ENCODE peak calls at places on chromosomes 4 and X, in five cellular contexts. One of them, this sample, is unnamed.

GRCh38 chrX:38293741-38294140 is 33.6 kb downstream of the RPGR start:
- DNase-seq in NCI-H510A treated with DMSO at 0.1 percent for 48 hours: no peak
- DNase-seq in lower lobe of right lung: no peak
- DNase-seq in cardiac fibroblast: no peak
- DNase-seq in AG20443: no peak
- DNase-seq in this sample: no peak

GRCh38 chrX:34653811-34654210 is 3.3 kb downstream of the TMEM47 start:
- DNase-seq in NCI-H510A treated with DMSO at 0.1 percent for 48 hours: peak; percentile 11
- DNase-seq in AG20443: no peak
- DNase-seq in lower lobe of right lung: no peak
- DNase-seq in cardiac fibroblast: no peak
- DNase-seq in this sample: no peak

GRCh38 chr4:139085141-139085540 is 69.6 kb downstream of the NOCT start:
- DNase-seq in cardiac fibroblast: peak; percentile 42
- DNase-seq in AG20443: no peak
- DNase-seq in NCI-H510A treated with DMSO at 0.1 percent for 48 hours: peak; percentile 32
- DNase-seq in lower lobe of right lung: no peak
- DNase-seq in this sample: no peak

GRCh38 chr4:145180298-145181090 is at the start of gene OTUD4:
- DNase-seq in lower lobe of right lung: peak; percentile 98
- DNase-seq in NCI-H510A treated with DMSO at 0.1 percent for 48 hours: peak; percentile 76
- DNase-seq in AG20443: peak; percentile 98
- DNase-seq in cardiac fibroblast: peak; percentile 98
- DNase-seq in this sample: peak; percentile 98

GRCh38 chr4:139584784-139585183 is 28.8 kb upstream of the SETD7 start:
- DNase-seq in NCI-H510A treated with DMSO at 0.1 percent for 48 hours: no peak
- DNase-seq in lower lobe of right lung: no peak
- DNase-seq in AG20443: peak; percentile 39
- DNase-seq in cardiac fibroblast: no peak
- DNase-seq in this sample: no peak

GRCh38 chr4:113683143-113683542 is 78.4 kb downstream of the CAMK2D start:
- DNase-seq in lower lobe of right lung: no peak
- DNase-seq in AG20443: no peak
- DNase-seq in NCI-H510A treated with DMSO at 0.1 percent for 48 hours: peak; percentile 84
- DNase-seq in cardiac fibroblast: no peak
- DNase-seq in this sample: no peak

GRCh38 chr4:53900275-53900649 is 164.1 kb downstream of the CHIC2 start:
- DNase-seq in AG20443: no peak
- DNase-seq in lower lobe of right lung: no peak
- DNase-seq in NCI-H510A treated with DMSO at 0.1 percent for 48 hours: no peak
- DNase-seq in cardiac fibroblast: no peak
- DNase-seq in this sample: no peak

GRCh38 chr4:56003606-56004005 is 54.9 kb downstream of the CEP135 start:
- DNase-seq in lower lobe of right lung: no peak
- DNase-seq in NCI-H510A treated with DMSO at 0.1 percent for 48 hours: no peak
- DNase-seq in cardiac fibroblast: no peak
- DNase-seq in AG20443: no peak
- DNase-seq in this sample: no peak

GRCh38 chr4:99458911-99459447 is 23.8 kb upstream of the ADH7 start:
- DNase-seq in cardiac fibroblast: no peak
- DNase-seq in lower lobe of right lung: no peak
- DNase-seq in AG20443: no peak
- DNase-seq in NCI-H510A treated with DMSO at 0.1 percent for 48 hours: no peak
- DNase-seq in this sample: no peak

GRCh38 chr4:104693601-104694201 is 199.0 kb upstream of the CXXC4 start:
- DNase-seq in AG20443: no peak
- DNase-seq in lower lobe of right lung: no peak
- DNase-seq in NCI-H510A treated with DMSO at 0.1 percent for 48 hours: no peak
- DNase-seq in cardiac fibroblast: peak; percentile 12
- DNase-seq in this sample: no peak

GRCh38 chrX:140764401-140764919 is 54.9 kb downstream of the LINC00632 start:
- DNase-seq in lower lobe of right lung: peak; percentile 39
- DNase-seq in NCI-H510A treated with DMSO at 0.1 percent for 48 hours: no peak
- DNase-seq in cardiac fibroblast: peak; percentile 67
- DNase-seq in AG20443: peak; percentile 63
- DNase-seq in this sample: peak; percentile 48

GRCh38 chr4:83536649-83537352 is 893 bp downstream of the GPAT3 start:
- DNase-seq in lower lobe of right lung: peak; percentile 46
- DNase-seq in NCI-H510A treated with DMSO at 0.1 percent for 48 hours: no peak
- DNase-seq in AG20443: no peak
- DNase-seq in cardiac fibroblast: no peak
- DNase-seq in this sample: no peak

GRCh38 chrX:72620550-72621145 is 48.0 kb upstream of the HDAC8 start:
- DNase-seq in lower lobe of right lung: peak; percentile 23
- DNase-seq in cardiac fibroblast: peak; percentile 87
- DNase-seq in NCI-H510A treated with DMSO at 0.1 percent for 48 hours: no peak
- DNase-seq in AG20443: peak; percentile 73
- DNase-seq in this sample: no peak

GRCh38 chr4:47017081-47017480 is 14.3 kb upstream of the GABRB1 start:
- DNase-seq in lower lobe of right lung: no peak
- DNase-seq in NCI-H510A treated with DMSO at 0.1 percent for 48 hours: no peak
- DNase-seq in AG20443: no peak
- DNase-seq in cardiac fibroblast: no peak
- DNase-seq in this sample: no peak

GRCh38 chr4:75990129-75990528 is 616 bp downstream of the SDAD1 start:
- DNase-seq in lower lobe of right lung: no peak
- DNase-seq in AG20443: peak; percentile 13
- DNase-seq in cardiac fibroblast: peak; percentile 30
- DNase-seq in NCI-H510A treated with DMSO at 0.1 percent for 48 hours: no peak
- DNase-seq in this sample: no peak

GRCh38 chrX:83934220-83934619 is 73.3 kb downstream of the CYLC1 start:
- DNase-seq in cardiac fibroblast: no peak
- DNase-seq in AG20443: no peak
- DNase-seq in NCI-H510A treated with DMSO at 0.1 percent for 48 hours: no peak
- DNase-seq in lower lobe of right lung: no peak
- DNase-seq in this sample: no peak

GRCh38 chrX:110036162-110037033 is 33.5 kb downstream of the TMEM164 start:
- DNase-seq in NCI-H510A treated with DMSO at 0.1 percent for 48 hours: no peak
- DNase-seq in cardiac fibroblast: no peak
- DNase-seq in AG20443: no peak
- DNase-seq in lower lobe of right lung: no peak
- DNase-seq in this sample: no peak

GRCh38 chr4:24195976-24196736 is 306.3 kb upstream of the PPARGC1A start:
- DNase-seq in lower lobe of right lung: no peak
- DNase-seq in NCI-H510A treated with DMSO at 0.1 percent for 48 hours: no peak
- DNase-seq in cardiac fibroblast: no peak
- DNase-seq in AG20443: no peak
- DNase-seq in this sample: no peak

GRCh38 chr4:69984030-69984443 is 11.7 kb upstream of the STATH start:
- DNase-seq in cardiac fibroblast: peak; percentile 72
- DNase-seq in AG20443: no peak
- DNase-seq in lower lobe of right lung: no peak
- DNase-seq in NCI-H510A treated with DMSO at 0.1 percent for 48 hours: peak; percentile 78
- DNase-seq in this sample: no peak

GRCh38 chrX:153507484-153508178 is 9.8 kb upstream of the ATP2B3 start:
- DNase-seq in NCI-H510A treated with DMSO at 0.1 percent for 48 hours: peak; percentile 44
- DNase-seq in cardiac fibroblast: peak; percentile 77
- DNase-seq in AG20443: peak; percentile 87
- DNase-seq in lower lobe of right lung: peak; percentile 86
- DNase-seq in this sample: peak; percentile 92

GRCh38 chr4:3073158-3074077 is 920 bp downstream of the HTT-AS start:
- DNase-seq in lower lobe of right lung: peak; percentile 56
- DNase-seq in cardiac fibroblast: no peak
- DNase-seq in AG20443: no peak
- DNase-seq in NCI-H510A treated with DMSO at 0.1 percent for 48 hours: no peak
- DNase-seq in this sample: no peak

GRCh38 chr4:5371415-5372190 is 320.3 kb downstream of the STK32B start:
- DNase-seq in NCI-H510A treated with DMSO at 0.1 percent for 48 hours: peak; percentile 9
- DNase-seq in lower lobe of right lung: no peak
- DNase-seq in AG20443: peak; percentile 63
- DNase-seq in cardiac fibroblast: no peak
- DNase-seq in this sample: no peak

GRCh38 chrX:103423955-103424640 is 47.8 kb downstream of the BEX3 start:
- DNase-seq in cardiac fibroblast: no peak
- DNase-seq in lower lobe of right lung: no peak
- DNase-seq in NCI-H510A treated with DMSO at 0.1 percent for 48 hours: no peak
- DNase-seq in AG20443: no peak
- DNase-seq in this sample: no peak

GRCh38 chr4:173703076-173703475 is 173.0 kb upstream of the HAND2 start:
- DNase-seq in NCI-H510A treated with DMSO at 0.1 percent for 48 hours: no peak
- DNase-seq in AG20443: no peak
- DNase-seq in cardiac fibroblast: no peak
- DNase-seq in lower lobe of right lung: no peak
- DNase-seq in this sample: no peak

GRCh38 chrX:70504772-70505450 is 60.3 kb downstream of the DLG3 start:
- DNase-seq in lower lobe of right lung: no peak
- DNase-seq in AG20443: no peak
- DNase-seq in cardiac fibroblast: no peak
- DNase-seq in NCI-H510A treated with DMSO at 0.1 percent for 48 hours: no peak
- DNase-seq in this sample: no peak

GRCh38 chrX:72245461-72246089 is 6.7 kb upstream of the ERCC6L start:
- DNase-seq in cardiac fibroblast: peak; percentile 67
- DNase-seq in NCI-H510A treated with DMSO at 0.1 percent for 48 hours: peak; percentile 68
- DNase-seq in lower lobe of right lung: peak; percentile 48
- DNase-seq in AG20443: peak; percentile 67
- DNase-seq in this sample: no peak

This sample was measured in Right ventricle myocardium inferior.